ENCODE peak calls at places on chromosomes 2 and 18, in four cellular contexts. One of them, this sample, is unnamed.
A peak's percentile ranks its signal among the peaks of the same experiment; 100 is the strongest.

GRCh38 chr2:218748795-218749429 is 33.0 kb upstream of the CYP27A1 start:
- DNase-seq in H54: no peak
- DNase-seq in GM12891: no peak
- DNase-seq in H4: no peak
- DNase-seq in this sample: no peak

GRCh38 chr2:64799592-64800252 is 146.0 kb upstream of the SERTAD2 start:
- DNase-seq in GM12891: no peak
- DNase-seq in H54: no peak
- DNase-seq in H4: no peak
- DNase-seq in this sample: no peak

GRCh38 chr2:219325136-219325535 is 7.4 kb downstream of the RESP18 start:
- DNase-seq in GM12891: no peak
- DNase-seq in H4: no peak
- DNase-seq in H54: no peak
- DNase-seq in this sample: no peak

GRCh38 chr2:2648094-2648493 is 317.0 kb upstream of the MYT1L start:
- DNase-seq in H54: no peak
- DNase-seq in H4: no peak
- DNase-seq in GM12891: no peak
- DNase-seq in this sample: no peak

GRCh38 chr2:217412721-217413120 is 552.9 kb upstream of the TNP1 start:
- DNase-seq in H54: no peak
- DNase-seq in GM12891: no peak
- DNase-seq in H4: no peak
- DNase-seq in this sample: no peak

GRCh38 chr2:45816273-45816672 is 164.8 kb downstream of the PRKCE start:
- DNase-seq in H54: peak; percentile 13
- DNase-seq in H4: no peak
- DNase-seq in GM12891: no peak
- DNase-seq in this sample: no peak

GRCh38 chr2:133579295-133579694 is 11.0 kb upstream of the NCKAP5 start:
- DNase-seq in H54: no peak
- DNase-seq in H4: no peak
- DNase-seq in GM12891: no peak
- DNase-seq in this sample: no peak

GRCh38 chr2:192500550-192501200 is 305.9 kb upstream of the TMEFF2 start:
- DNase-seq in H4: peak; percentile 91
- DNase-seq in H54: peak; percentile 7
- DNase-seq in GM12891: no peak
- DNase-seq in this sample: peak; percentile 67

GRCh38 chr18:36176177-36176584 is 11.1 kb upstream of the MOCOS start:
- DNase-seq in H54: no peak
- DNase-seq in GM12891: no peak
- DNase-seq in H4: peak; percentile 77
- DNase-seq in this sample: no peak

GRCh38 chr2:178579006-178579405 is 98.7 kb downstream of the PLEKHA3 start:
- DNase-seq in H54: no peak
- DNase-seq in H4: peak; percentile 24
- DNase-seq in GM12891: no peak
- DNase-seq in this sample: no peak

GRCh38 chr2:235098273-235098672 is 146.5 kb downstream of the SH3BP4 start:
- DNase-seq in H54: no peak
- DNase-seq in H4: no peak
- DNase-seq in GM12891: no peak
- DNase-seq in this sample: no peak

GRCh38 chr2:172282944-172283343 is 144.4 kb upstream of the ITGA6 start:
- DNase-seq in GM12891: no peak
- DNase-seq in H4: peak; percentile 78
- DNase-seq in H54: peak; percentile 55
- DNase-seq in this sample: no peak

GRCh38 chr2:219702796-219703545 is 75.5 kb downstream of the SLC4A3 start:
- DNase-seq in GM12891: no peak
- DNase-seq in H54: no peak
- DNase-seq in H4: no peak
- DNase-seq in this sample: no peak

GRCh38 chr2:128537646-128538045 is 219.0 kb upstream of the HS6ST1 start:
- DNase-seq in GM12891: no peak
- DNase-seq in H54: no peak
- DNase-seq in H4: no peak
- DNase-seq in this sample: no peak

GRCh38 chr18:47935321-47935720 is 4.9 kb upstream of the SMAD2 start:
- DNase-seq in H4: no peak
- DNase-seq in GM12891: no peak
- DNase-seq in H54: no peak
- DNase-seq in this sample: no peak

GRCh38 chr2:3574155-3574554 is 905 bp upstream of the RPS7 start:
- DNase-seq in GM12891: no peak
- DNase-seq in H4: no peak
- DNase-seq in H54: no peak
- DNase-seq in this sample: no peak

GRCh38 chr2:164606557-164606956 is 14.7 kb downstream of the GRB14 start:
- DNase-seq in H4: no peak
- DNase-seq in GM12891: no peak
- DNase-seq in H54: no peak
- DNase-seq in this sample: no peak

GRCh38 chr18:711693-712400 is 583 bp downstream of the ENOSF1 start:
- DNase-seq in H4: peak; percentile 33
- DNase-seq in H54: peak; percentile 41
- DNase-seq in GM12891: peak; percentile 40
- DNase-seq in this sample: peak; percentile 80

GRCh38 chr2:214604861-214605260 is 194.0 kb downstream of the VWC2L start:
- DNase-seq in H54: no peak
- DNase-seq in GM12891: no peak
- DNase-seq in H4: peak; percentile 65
- DNase-seq in this sample: no peak

GRCh38 chr2:162113771-162114168 is 38.3 kb downstream of the GCG start:
- DNase-seq in H4: peak; percentile 53
- DNase-seq in GM12891: no peak
- DNase-seq in H54: no peak
- DNase-seq in this sample: no peak

GRCh38 chr18:22466608-22467390 is 49.1 kb upstream of the CTAGE1 start:
- DNase-seq in GM12891: no peak
- DNase-seq in H4: peak; percentile 74
- DNase-seq in H54: no peak
- DNase-seq in this sample: no peak

GRCh38 chr2:113192459-113193100 is 18.8 kb downstream of the PSD4 start:
- DNase-seq in GM12891: no peak
- DNase-seq in H4: no peak
- DNase-seq in H54: no peak
- DNase-seq in this sample: no peak

This sample was measured in head of caudate nucleus.